ENCODE peak calls at places on chromosomes 16 and 17, in four cellular contexts. One of them, this sample, is unnamed. For H3K4me1, the result is how much of the 10 kb centered on the place peaks cover.

GRCh38 chr16:85734311-85735017 is 16.4 kb downstream of the C16orf74 start:
- DNase-seq in heart right ventricle: no peak
- DNase-seq in stomach: no peak
- DNase-seq in keratinocyte: no peak
- DNase-seq in this sample: no peak

GRCh38 chr16:88456356-88457292 is 3.5 kb downstream of the ZFPM1 start:
- DNase-seq in heart right ventricle: no peak
- DNase-seq in stomach: no peak
- DNase-seq in keratinocyte: no peak
- DNase-seq in this sample: no peak

GRCh38 chr16:89922477-89922883 is 662 bp upstream of the TUBB3 start:
- DNase-seq in heart right ventricle: peak
- DNase-seq in stomach: peak
- DNase-seq in keratinocyte: peak
- DNase-seq in this sample: peak

GRCh38 chr17:70047619-70048018 is 27.4 kb upstream of the KCNJ16 start:
- DNase-seq in heart right ventricle: no peak
- DNase-seq in stomach: no peak
- DNase-seq in keratinocyte: no peak
- DNase-seq in this sample: no peak

GRCh38 chr17:14014647-14015046 is 54.7 kb upstream of the COX10 start:
- DNase-seq in heart right ventricle: no peak
- DNase-seq in stomach: no peak
- DNase-seq in keratinocyte: no peak
- DNase-seq in this sample: no peak

GRCh38 chr17:69714659-69715058 is 300.2 kb downstream of the MAP2K6 start:
- DNase-seq in heart right ventricle: no peak
- DNase-seq in stomach: no peak
- DNase-seq in keratinocyte: no peak
- DNase-seq in this sample: no peak

GRCh38 chr17:2883544-2884203 is 87.4 kb downstream of the RAP1GAP2 start:
- DNase-seq in heart right ventricle: peak
- DNase-seq in stomach: no peak
- DNase-seq in keratinocyte: no peak
- DNase-seq in this sample: no peak

GRCh38 chr17:44901323-44901965 is 2.2 kb upstream of the EFTUD2 start:
- DNase-seq in heart right ventricle: no peak
- DNase-seq in stomach: no peak
- DNase-seq in keratinocyte: no peak
- DNase-seq in this sample: no peak

GRCh38 chr17:21213491-21214014 is 408 bp downstream of the TMEM11 start:
- DNase-seq in heart right ventricle: no peak
- DNase-seq in stomach: peak
- DNase-seq in keratinocyte: no peak
- DNase-seq in this sample: no peak

GRCh38 chr17:57557793-57558681 is 187.1 kb downstream of the CCDC182 start:
- DNase-seq in heart right ventricle: no peak
- DNase-seq in stomach: no peak
- DNase-seq in keratinocyte: peak
- DNase-seq in this sample: no peak

GRCh38 chr17:15258113-15258512 is 7.0 kb downstream of the PMP22 start:
- DNase-seq in heart right ventricle: no peak
- DNase-seq in stomach: no peak
- DNase-seq in keratinocyte: no peak
- DNase-seq in this sample: no peak

GRCh38 chr16:66120656-66121055 is 245.8 kb upstream of the CDH5 start:
- DNase-seq in heart right ventricle: no peak
- DNase-seq in stomach: no peak
- DNase-seq in keratinocyte: no peak
- DNase-seq in this sample: no peak

GRCh38 chr16:85112364-85112763 is at the start of gene CIBAR2:
- DNase-seq in heart right ventricle: no peak
- DNase-seq in stomach: no peak
- DNase-seq in keratinocyte: no peak
- DNase-seq in this sample: no peak

GRCh38 chr16:54806378-54806777 is 124.3 kb upstream of the IRX5 start:
- DNase-seq in heart right ventricle: no peak
- DNase-seq in stomach: no peak
- DNase-seq in keratinocyte: no peak
- DNase-seq in this sample: no peak

GRCh38 chr17:7256766-7257456 is 4.9 kb downstream of the ELP5 start:
- DNase-seq in heart right ventricle: no peak
- DNase-seq in stomach: no peak
- DNase-seq in keratinocyte: no peak
- DNase-seq in this sample: no peak

GRCh38 chr17:12530126-12530525 is 135.6 kb upstream of the MYOCD start:
- DNase-seq in heart right ventricle: no peak
- DNase-seq in stomach: no peak
- DNase-seq in keratinocyte: no peak
- DNase-seq in this sample: no peak

GRCh38 chr17:31758646-31759045 is 100.4 kb downstream of the COPRS start:
- DNase-seq in heart right ventricle: no peak
- DNase-seq in stomach: no peak
- DNase-seq in keratinocyte: no peak
- DNase-seq in this sample: no peak

GRCh38 chr17:7650509-7651096 is at the start of gene ATP1B2:
- DNase-seq in heart right ventricle: peak
- DNase-seq in stomach: peak
- DNase-seq in keratinocyte: no peak
- DNase-seq in this sample: peak

GRCh38 chr17:80277751-80278671 is 17.4 kb downstream of the RNF213 start:
- DNase-seq in heart right ventricle: no peak
- DNase-seq in stomach: no peak
- DNase-seq in keratinocyte: no peak
- DNase-seq in this sample: peak

GRCh38 chr17:16449121-16449570 is 33.8 kb downstream of the TRPV2 start:
- DNase-seq in heart right ventricle: no peak
- DNase-seq in stomach: no peak
- DNase-seq in keratinocyte: no peak
- DNase-seq in this sample: peak

GRCh38 chr17:70168044-70168978 is 1.0 kb upstream of the KCNJ2 start:
- DNase-seq in heart right ventricle: peak
- DNase-seq in stomach: peak
- DNase-seq in keratinocyte: no peak
- DNase-seq in this sample: peak

GRCh38 chr17:35046740-35047283 is 16.7 kb downstream of the RFFL start:
- DNase-seq in heart right ventricle: no peak
- DNase-seq in stomach: no peak
- DNase-seq in keratinocyte: no peak
- DNase-seq in this sample: no peak

GRCh38 chr17:50451943-50452626 is 16.6 kb downstream of the CHAD start:
- DNase-seq in heart right ventricle: no peak
- DNase-seq in stomach: no peak
- DNase-seq in keratinocyte: no peak
- DNase-seq in this sample: no peak

GRCh38 chr17:34434065-34434464 is 71.0 kb upstream of the CCL1 start:
- DNase-seq in heart right ventricle: no peak
- DNase-seq in stomach: no peak
- DNase-seq in keratinocyte: no peak
- DNase-seq in this sample: no peak

GRCh38 chr17:10018461-10018891 is 113.4 kb upstream of the RCVRN start:
- DNase-seq in heart right ventricle: no peak
- DNase-seq in stomach: no peak
- DNase-seq in keratinocyte: no peak
- DNase-seq in this sample: no peak

GRCh38 chr17:61784510-61784909 is 78.8 kb downstream of the BRIP1 start:
- DNase-seq in heart right ventricle: no peak
- DNase-seq in stomach: no peak
- DNase-seq in keratinocyte: no peak
- DNase-seq in this sample: no peak

GRCh38 chr17:17236295-17237025 is 508 bp downstream of the FLCN start:
- DNase-seq in heart right ventricle: no peak
- DNase-seq in stomach: no peak
- DNase-seq in keratinocyte: no peak
- DNase-seq in this sample: no peak

GRCh38 chr17:28725660-28726395 is at the start of gene TLCD1:
- DNase-seq in heart right ventricle: peak
- DNase-seq in stomach: peak
- DNase-seq in keratinocyte: no peak
- DNase-seq in this sample: peak

GRCh38 chr17:28726912-28727726 is 1.1 kb upstream of the TLCD1 start:
- DNase-seq in heart right ventricle: peak
- DNase-seq in stomach: peak
- DNase-seq in keratinocyte: peak
- DNase-seq in this sample: peak

GRCh38 chr17:28725166-28725659 is 820 bp downstream of the TLCD1 start:
- DNase-seq in heart right ventricle: no peak
- DNase-seq in stomach: no peak
- DNase-seq in keratinocyte: no peak
- DNase-seq in this sample: no peak

GRCh38 chr17:28727727-28728363 is 743 bp upstream of the NEK8 start:
- DNase-seq in heart right ventricle: peak
- DNase-seq in stomach: peak
- DNase-seq in keratinocyte: no peak
- DNase-seq in this sample: peak

DNA sequence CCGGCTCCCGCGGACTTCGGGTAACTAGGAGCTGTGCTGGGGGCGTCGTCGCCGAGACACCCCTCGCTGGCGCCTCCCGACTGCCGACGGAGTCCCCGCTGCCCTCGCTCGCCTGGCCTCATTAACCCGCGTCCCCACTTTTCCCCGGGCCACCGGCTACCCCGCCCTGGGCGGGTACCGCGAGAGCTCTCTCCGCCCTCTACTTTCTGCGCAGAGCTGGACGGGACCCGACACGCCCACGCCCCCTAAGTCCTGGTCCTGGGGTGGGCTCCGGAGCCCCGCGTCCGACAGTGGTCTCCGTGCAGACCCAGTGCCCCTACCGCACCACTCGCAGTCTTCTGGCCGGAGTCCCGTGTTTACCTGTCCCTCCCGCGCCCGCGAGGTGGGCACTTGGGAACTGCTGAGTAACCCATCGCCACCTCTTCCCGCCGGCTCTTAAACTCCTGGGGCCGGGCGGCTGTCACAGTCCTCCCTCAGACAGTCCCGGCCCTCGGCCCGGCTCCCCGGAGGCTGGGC is 421 bp upstream of the TLCD1 start:
- DNase-seq in heart right ventricle: no peak
- DNase-seq in stomach: peak
- DNase-seq in keratinocyte: no peak
- DNase-seq in this sample: peak
- H3K4me1 ChIP-seq in heart right ventricle: under half
- H3K4me1 ChIP-seq in stomach: half or more
- H3K4me1 ChIP-seq in keratinocyte: under half
- H3K4me1 ChIP-seq in this sample: half or more

GRCh38 chr17:64940055-64940454 is 20.8 kb upstream of the LRRC37A3 start:
- DNase-seq in heart right ventricle: no peak
- DNase-seq in stomach: no peak
- DNase-seq in keratinocyte: no peak
- DNase-seq in this sample: no peak

GRCh38 chr17:64938290-64938689 is 19.0 kb upstream of the LRRC37A3 start:
- DNase-seq in heart right ventricle: no peak
- DNase-seq in stomach: no peak
- DNase-seq in keratinocyte: no peak
- DNase-seq in this sample: no peak

GRCh38 chr17:64941045-64941444 is 21.8 kb upstream of the LRRC37A3 start:
- DNase-seq in heart right ventricle: no peak
- DNase-seq in stomach: no peak
- DNase-seq in keratinocyte: no peak
- DNase-seq in this sample: no peak

GRCh38 chr17:64941761-64942160 is 22.5 kb upstream of the LRRC37A3 start:
- DNase-seq in heart right ventricle: no peak
- DNase-seq in stomach: no peak
- DNase-seq in keratinocyte: no peak
- DNase-seq in this sample: no peak

GRCh38 chr17:64938925-64939474 is 19.7 kb upstream of the LRRC37A3 start:
- DNase-seq in heart right ventricle: peak
- DNase-seq in stomach: peak
- DNase-seq in keratinocyte: no peak
- DNase-seq in this sample: peak
- TF ChIP-seq CTCF in heart right ventricle: peak
- TF ChIP-seq CTCF in stomach: peak
- TF ChIP-seq CTCF in keratinocyte: peak
- TF ChIP-seq CTCF in this sample: peak

DNA sequence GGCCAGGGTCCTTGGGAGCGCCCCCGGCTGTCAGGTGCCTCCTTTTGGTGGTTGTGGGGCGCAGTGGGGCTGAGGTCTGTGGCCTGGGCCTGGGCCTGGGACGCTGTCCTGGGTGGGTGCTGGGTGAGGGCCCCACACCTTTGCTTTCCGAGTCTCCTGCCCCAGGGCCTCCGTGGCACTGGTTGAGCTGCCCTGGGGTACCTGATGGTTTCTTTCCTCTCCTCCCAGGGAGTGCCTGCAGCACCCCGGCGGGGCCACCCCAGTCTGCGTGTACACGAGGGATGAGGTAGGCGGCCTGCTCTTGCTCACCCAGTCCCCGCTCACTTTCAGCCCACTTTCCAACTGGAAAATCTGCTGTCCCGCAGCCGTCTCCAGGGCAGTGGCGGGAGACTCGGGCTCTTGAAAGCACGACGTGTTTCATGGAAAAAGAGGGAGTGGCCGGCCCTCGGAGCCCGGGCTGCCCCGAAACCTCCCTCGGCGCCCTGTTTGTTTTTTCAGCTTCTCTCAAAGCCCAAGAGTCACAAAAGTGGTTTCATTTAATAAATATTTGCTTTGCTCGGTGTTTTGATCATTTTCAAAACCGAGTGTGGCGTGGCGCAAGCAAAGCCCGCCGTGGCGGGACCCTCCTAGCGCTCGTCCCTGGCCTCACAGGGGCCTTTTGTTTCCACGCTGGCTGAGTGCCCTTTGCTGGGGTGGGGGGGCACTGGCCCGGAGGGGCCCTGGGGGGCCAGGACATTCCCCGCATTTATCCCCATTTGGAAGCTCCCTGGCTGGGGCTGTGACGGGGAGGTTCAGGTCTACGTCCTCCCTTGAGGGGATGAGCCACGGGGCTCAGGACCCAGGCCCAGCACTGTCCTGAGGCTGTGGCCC is 17.4 kb downstream of the ASPSCR1 start:
- DNase-seq in heart right ventricle: no peak
- DNase-seq in stomach: peak
- DNase-seq in keratinocyte: no peak
- DNase-seq in this sample: no peak
- H3K4me3 ChIP-seq in heart right ventricle: no peak
- H3K4me3 ChIP-seq in stomach: no peak
- H3K4me3 ChIP-seq in keratinocyte: no peak
- H3K4me3 ChIP-seq in this sample: no peak

DNA sequence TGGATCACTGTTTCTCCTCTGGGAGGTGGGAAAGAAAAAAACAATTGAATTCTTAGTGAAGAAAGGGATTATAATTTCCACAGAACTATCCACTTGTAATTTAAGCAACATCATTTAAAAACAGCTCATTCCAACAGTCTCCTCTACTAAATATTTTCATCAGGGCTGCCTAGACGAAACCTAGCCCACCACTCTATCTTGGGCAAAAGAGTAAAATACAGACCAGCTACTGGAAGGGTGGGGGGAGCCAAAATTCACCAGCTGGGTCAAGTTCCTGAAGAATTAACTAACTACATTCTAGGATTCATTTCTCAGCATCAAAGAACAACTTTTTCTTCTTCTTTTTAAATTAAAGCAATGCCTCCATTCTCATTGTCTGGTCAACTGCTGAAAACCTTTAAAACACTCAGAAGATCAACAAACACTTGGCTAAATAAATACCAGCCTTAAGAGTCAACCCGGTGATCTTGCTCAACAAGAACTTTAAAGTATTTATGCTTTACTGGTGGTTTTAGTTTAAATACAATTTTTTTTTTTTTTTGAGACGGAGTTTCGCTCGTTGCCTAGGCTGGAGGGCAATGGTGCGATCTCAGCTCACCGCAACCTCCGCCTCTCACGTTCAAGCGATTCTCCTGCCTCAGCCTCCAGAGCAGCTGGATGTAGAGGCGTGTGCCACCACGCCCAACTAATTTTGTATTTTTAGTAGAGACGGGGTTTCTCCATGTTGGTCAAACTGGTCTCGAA is 25.2 kb downstream of the KANSL1 start:
- DNase-seq in heart right ventricle: no peak
- DNase-seq in stomach: no peak
- DNase-seq in keratinocyte: no peak
- DNase-seq in this sample: no peak
- H3K4me1 ChIP-seq in heart right ventricle: half or more
- H3K4me1 ChIP-seq in stomach: half or more
- H3K4me1 ChIP-seq in keratinocyte: under half
- H3K4me1 ChIP-seq in this sample: under half